ENCODE peak calls at places on chromosomes 4 and X, in five cellular contexts. J is AG10803; L is HFF-Myc; M is naive thymus-derived CD8-positive, alpha-beta T cell; Y is nucleus accumbens. D is an unnamed sample.

GRCh38 chr4:78673258-78673817 is 102.8 kb upstream of the BMP2K start:
- DNase-seq in Y (no peak), M (no peak), L (no peak), J (no peak), D (no peak)

GRCh38 chrX:24990585-24990984 is 25.2 kb downstream of the ARX start:
- DNase-seq in L (no peak), Y (no peak), M (no peak), J (no peak), D (no peak)

GRCh38 chrX:133414399-133415275 is 652 bp downstream of the GPC4 start:
- DNase-seq in J (peak; percentile 4), L (no peak), M (no peak), Y (no peak), D (no peak)

GRCh38 chr4:97238956-97239698 is 904.1 kb downstream of the STPG2 start:
- DNase-seq in Y (no peak), M (no peak), J (no peak), L (no peak), D (no peak)

GRCh38 chr4:3320361-3321023 is 27.7 kb downstream of the RGS12 start:
- DNase-seq in J (no peak), L (no peak), Y (no peak), M (no peak), D (no peak)

GRCh38 chrX:20066968-20067708 is 49.6 kb downstream of the MAP7D2 start:
- DNase-seq in L (peak; percentile 12), J (peak; percentile 56), Y (no peak), M (peak; percentile 45), D (peak; percentile 54)

GRCh38 chr4:11605597-11605996 is 176.9 kb upstream of the HS3ST1 start:
- DNase-seq in L (no peak), J (no peak), Y (no peak), M (no peak), D (no peak)

GRCh38 chr4:156923525-156923924 is 48.1 kb downstream of the PDGFC start:
- DNase-seq in J (no peak), Y (no peak), L (no peak), M (no peak), D (no peak)

GRCh38 chr4:183130328-183131155 is 31.5 kb downstream of the WWC2 start:
- DNase-seq in M (no peak), L (no peak), J (peak; percentile 21), Y (no peak), D (peak; percentile 50)

GRCh38 chr4:156830356-156830755 is 141.2 kb downstream of the PDGFC start:
- DNase-seq in L (peak; percentile 15), M (no peak), J (peak; percentile 85), Y (no peak), D (no peak)

GRCh38 chrX:130575831-130576404 is 174.1 kb downstream of the RBMX2 start:
- DNase-seq in L (no peak), Y (no peak), M (no peak), J (peak; percentile 36), D (peak; percentile 13)

GRCh38 chr4:176641237-176641636 is 151.5 kb downstream of the VEGFC start:
- DNase-seq in Y (no peak), M (no peak), L (no peak), J (no peak), D (no peak)

GRCh38 chrX:115561605-115562491 is 874 bp downstream of the PLS3 start:
- DNase-seq in J (peak; percentile 50), Y (peak; percentile 2), M (no peak), L (no peak), D (no peak)

GRCh38 chr4:154088741-154089140 is 299.9 kb upstream of the SFRP2 start:
- DNase-seq in L (no peak), M (no peak), Y (no peak), J (peak; percentile 4), D (no peak)

GRCh38 chr4:149690726-149691125 is 124.9 kb downstream of the IQCM start:
- DNase-seq in L (no peak), Y (no peak), J (no peak), M (no peak), D (no peak)

GRCh38 chrX:119606508-119607389 is 525 bp upstream of the NKRF start:
- DNase-seq in L (peak; percentile 70), J (peak; percentile 30), M (no peak), Y (no peak), D (no peak)

GRCh38 chr4:38313999-38314561 is 349.9 kb upstream of the KLF3 start:
- DNase-seq in L (peak; percentile 62), J (peak; percentile 39), M (no peak), Y (no peak), D (no peak)